ENCODE peak calls at places on chromosomes 3 and 15, in nine cellular contexts. One of them, this sample, is unnamed.

GRCh38 chr3:127792664-127793292 is 29.5 kb downstream of the MGLL start:
- DNase-seq in NCI-H226: peak; percentile 86
- DNase-seq in midbrain: no peak
- DNase-seq in Right ventricle myocardium superior: peak; percentile 75
- DNase-seq in T-helper 1 cell: no peak
- DNase-seq in mesothelial cell of epicardium: no peak
- DNase-seq in AG10803: peak; percentile 97
- DNase-seq in naive B cell: no peak
- DNase-seq in T-helper 9 cell: no peak
- DNase-seq in this sample: no peak

GRCh38 chr15:77409259-77410156 is 10.4 kb downstream of the PEAK1 start:
- DNase-seq in NCI-H226: no peak
- DNase-seq in midbrain: peak; percentile 2
- DNase-seq in Right ventricle myocardium superior: no peak
- DNase-seq in T-helper 1 cell: no peak
- DNase-seq in mesothelial cell of epicardium: no peak
- DNase-seq in AG10803: no peak
- DNase-seq in naive B cell: peak; percentile 54
- DNase-seq in T-helper 9 cell: no peak
- DNase-seq in this sample: no peak

GRCh38 chr15:62482715-62483429 is 317.8 kb upstream of the C2CD4B start:
- DNase-seq in NCI-H226: peak; percentile 42
- DNase-seq in midbrain: no peak
- DNase-seq in Right ventricle myocardium superior: no peak
- DNase-seq in T-helper 1 cell: no peak
- DNase-seq in mesothelial cell of epicardium: no peak
- DNase-seq in AG10803: peak; percentile 69
- DNase-seq in naive B cell: no peak
- DNase-seq in T-helper 9 cell: no peak
- DNase-seq in this sample: no peak

GRCh38 chr15:67089218-67090193 is 24.1 kb downstream of the SMAD3 start:
- DNase-seq in NCI-H226: peak; percentile 94
- DNase-seq in midbrain: no peak
- DNase-seq in Right ventricle myocardium superior: no peak
- DNase-seq in T-helper 1 cell: no peak
- DNase-seq in mesothelial cell of epicardium: no peak
- DNase-seq in AG10803: no peak
- DNase-seq in naive B cell: no peak
- DNase-seq in T-helper 9 cell: no peak
- DNase-seq in this sample: no peak

GRCh38 chr3:31552103-31552502 is 19.4 kb downstream of the STT3B start:
- DNase-seq in NCI-H226: no peak
- DNase-seq in midbrain: no peak
- DNase-seq in Right ventricle myocardium superior: no peak
- DNase-seq in T-helper 1 cell: no peak
- DNase-seq in mesothelial cell of epicardium: no peak
- DNase-seq in AG10803: no peak
- DNase-seq in naive B cell: no peak
- DNase-seq in T-helper 9 cell: no peak
- DNase-seq in this sample: no peak

GRCh38 chr3:87548271-87548670 is 271.9 kb upstream of the POU1F1 start:
- DNase-seq in NCI-H226: no peak
- DNase-seq in midbrain: no peak
- DNase-seq in Right ventricle myocardium superior: no peak
- DNase-seq in T-helper 1 cell: no peak
- DNase-seq in mesothelial cell of epicardium: no peak
- DNase-seq in AG10803: no peak
- DNase-seq in naive B cell: no peak
- DNase-seq in T-helper 9 cell: no peak
- DNase-seq in this sample: no peak

GRCh38 chr3:27675287-27675686 is 46.8 kb downstream of the EOMES start:
- DNase-seq in NCI-H226: peak; percentile 45
- DNase-seq in midbrain: no peak
- DNase-seq in Right ventricle myocardium superior: no peak
- DNase-seq in T-helper 1 cell: no peak
- DNase-seq in mesothelial cell of epicardium: no peak
- DNase-seq in AG10803: peak; percentile 67
- DNase-seq in naive B cell: no peak
- DNase-seq in T-helper 9 cell: no peak
- DNase-seq in this sample: no peak

GRCh38 chr3:11385908-11386307 is 113.7 kb downstream of the ATG7 start:
- DNase-seq in NCI-H226: peak; percentile 95
- DNase-seq in midbrain: no peak
- DNase-seq in Right ventricle myocardium superior: no peak
- DNase-seq in T-helper 1 cell: no peak
- DNase-seq in mesothelial cell of epicardium: no peak
- DNase-seq in AG10803: peak; percentile 27
- DNase-seq in naive B cell: no peak
- DNase-seq in T-helper 9 cell: no peak
- DNase-seq in this sample: no peak

GRCh38 chr3:112604536-112604935 is 36.4 kb downstream of the CCDC80 start:
- DNase-seq in NCI-H226: peak; percentile 86
- DNase-seq in midbrain: no peak
- DNase-seq in Right ventricle myocardium superior: no peak
- DNase-seq in T-helper 1 cell: no peak
- DNase-seq in mesothelial cell of epicardium: no peak
- DNase-seq in AG10803: peak; percentile 90
- DNase-seq in naive B cell: no peak
- DNase-seq in T-helper 9 cell: no peak
- DNase-seq in this sample: no peak

GRCh38 chr15:68815598-68815997 is 5.1 kb downstream of the ANP32A start:
- DNase-seq in NCI-H226: peak; percentile 28
- DNase-seq in midbrain: no peak
- DNase-seq in Right ventricle myocardium superior: no peak
- DNase-seq in T-helper 1 cell: no peak
- DNase-seq in mesothelial cell of epicardium: no peak
- DNase-seq in AG10803: peak; percentile 44
- DNase-seq in naive B cell: no peak
- DNase-seq in T-helper 9 cell: no peak
- DNase-seq in this sample: no peak

GRCh38 chr3:125460233-125460632 is 59.8 kb downstream of the SNX4 start:
- DNase-seq in NCI-H226: no peak
- DNase-seq in midbrain: no peak
- DNase-seq in Right ventricle myocardium superior: no peak
- DNase-seq in T-helper 1 cell: no peak
- DNase-seq in mesothelial cell of epicardium: no peak
- DNase-seq in AG10803: no peak
- DNase-seq in naive B cell: no peak
- DNase-seq in T-helper 9 cell: no peak
- DNase-seq in this sample: no peak

GRCh38 chr3:53816430-53816829 is 29.8 kb downstream of the CHDH start:
- DNase-seq in NCI-H226: no peak
- DNase-seq in midbrain: peak; percentile 65
- DNase-seq in Right ventricle myocardium superior: no peak
- DNase-seq in T-helper 1 cell: no peak
- DNase-seq in mesothelial cell of epicardium: no peak
- DNase-seq in AG10803: no peak
- DNase-seq in naive B cell: no peak
- DNase-seq in T-helper 9 cell: no peak
- DNase-seq in this sample: no peak

GRCh38 chr15:29044506-29044905 is 158.7 kb downstream of the APBA2 start:
- DNase-seq in NCI-H226: no peak
- DNase-seq in midbrain: no peak
- DNase-seq in Right ventricle myocardium superior: no peak
- DNase-seq in T-helper 1 cell: no peak
- DNase-seq in mesothelial cell of epicardium: no peak
- DNase-seq in AG10803: no peak
- DNase-seq in naive B cell: no peak
- DNase-seq in T-helper 9 cell: no peak
- DNase-seq in this sample: no peak

GRCh38 chr3:42351221-42351620 is 59.2 kb downstream of the LYZL4 start:
- DNase-seq in NCI-H226: no peak
- DNase-seq in midbrain: no peak
- DNase-seq in Right ventricle myocardium superior: no peak
- DNase-seq in T-helper 1 cell: no peak
- DNase-seq in mesothelial cell of epicardium: no peak
- DNase-seq in AG10803: peak; percentile 67
- DNase-seq in naive B cell: no peak
- DNase-seq in T-helper 9 cell: no peak
- DNase-seq in this sample: no peak

GRCh38 chr3:101311676-101312075 is 8.7 kb downstream of the IMPG2 start:
- DNase-seq in NCI-H226: no peak
- DNase-seq in midbrain: no peak
- DNase-seq in Right ventricle myocardium superior: no peak
- DNase-seq in T-helper 1 cell: no peak
- DNase-seq in mesothelial cell of epicardium: no peak
- DNase-seq in AG10803: no peak
- DNase-seq in naive B cell: no peak
- DNase-seq in T-helper 9 cell: no peak
- DNase-seq in this sample: no peak

GRCh38 chr15:56719021-56719612 is 14.2 kb downstream of the ZNF280D start:
- DNase-seq in NCI-H226: no peak
- DNase-seq in midbrain: no peak
- DNase-seq in Right ventricle myocardium superior: no peak
- DNase-seq in T-helper 1 cell: no peak
- DNase-seq in mesothelial cell of epicardium: no peak
- DNase-seq in AG10803: no peak
- DNase-seq in naive B cell: peak; percentile 6
- DNase-seq in T-helper 9 cell: no peak
- DNase-seq in this sample: no peak

GRCh38 chr3:172591171-172591605 is 68.0 kb upstream of the TNFSF10 start:
- DNase-seq in NCI-H226: no peak
- DNase-seq in midbrain: no peak
- DNase-seq in Right ventricle myocardium superior: no peak
- DNase-seq in T-helper 1 cell: no peak
- DNase-seq in mesothelial cell of epicardium: no peak
- DNase-seq in AG10803: no peak
- DNase-seq in naive B cell: no peak
- DNase-seq in T-helper 9 cell: no peak
- DNase-seq in this sample: no peak

GRCh38 chr3:131903988-131904415 is 130.8 kb downstream of the CPNE4 start:
- DNase-seq in NCI-H226: peak; percentile 79
- DNase-seq in midbrain: no peak
- DNase-seq in Right ventricle myocardium superior: no peak
- DNase-seq in T-helper 1 cell: no peak
- DNase-seq in mesothelial cell of epicardium: no peak
- DNase-seq in AG10803: peak; percentile 99
- DNase-seq in naive B cell: no peak
- DNase-seq in T-helper 9 cell: no peak
- DNase-seq in this sample: no peak

GRCh38 chr15:32649336-32649735 is 7.8 kb downstream of the SCG5 start:
- DNase-seq in NCI-H226: no peak
- DNase-seq in midbrain: no peak
- DNase-seq in Right ventricle myocardium superior: no peak
- DNase-seq in T-helper 1 cell: no peak
- DNase-seq in mesothelial cell of epicardium: no peak
- DNase-seq in AG10803: peak; percentile 40
- DNase-seq in naive B cell: no peak
- DNase-seq in T-helper 9 cell: no peak
- DNase-seq in this sample: no peak

GRCh38 chr15:31390777-31391486 is 64.3 kb downstream of the KLF13 start:
- DNase-seq in NCI-H226: no peak
- DNase-seq in midbrain: no peak
- DNase-seq in Right ventricle myocardium superior: no peak
- DNase-seq in T-helper 1 cell: no peak
- DNase-seq in mesothelial cell of epicardium: no peak
- DNase-seq in AG10803: no peak
- DNase-seq in naive B cell: no peak
- DNase-seq in T-helper 9 cell: no peak
- DNase-seq in this sample: no peak

GRCh38 chr3:21188459-21188858 is 562.6 kb downstream of the ZNF385D start:
- DNase-seq in NCI-H226: no peak
- DNase-seq in midbrain: no peak
- DNase-seq in Right ventricle myocardium superior: no peak
- DNase-seq in T-helper 1 cell: no peak
- DNase-seq in mesothelial cell of epicardium: no peak
- DNase-seq in AG10803: no peak
- DNase-seq in naive B cell: no peak
- DNase-seq in T-helper 9 cell: no peak
- DNase-seq in this sample: no peak

GRCh38 chr3:111871809-111872623 is 13.0 kb downstream of the PHLDB2 start:
- DNase-seq in NCI-H226: no peak
- DNase-seq in midbrain: no peak
- DNase-seq in Right ventricle myocardium superior: no peak
- DNase-seq in T-helper 1 cell: no peak
- DNase-seq in mesothelial cell of epicardium: no peak
- DNase-seq in AG10803: no peak
- DNase-seq in naive B cell: no peak
- DNase-seq in T-helper 9 cell: no peak
- DNase-seq in this sample: no peak

GRCh38 chr3:458124-458523 is 261.6 kb downstream of the CHL1 start:
- DNase-seq in NCI-H226: no peak
- DNase-seq in midbrain: no peak
- DNase-seq in Right ventricle myocardium superior: no peak
- DNase-seq in T-helper 1 cell: no peak
- DNase-seq in mesothelial cell of epicardium: no peak
- DNase-seq in AG10803: no peak
- DNase-seq in naive B cell: no peak
- DNase-seq in T-helper 9 cell: no peak
- DNase-seq in this sample: no peak

GRCh38 chr3:9224490-9224889 is 25.0 kb downstream of the SRGAP3 start:
- DNase-seq in NCI-H226: peak; percentile 23
- DNase-seq in midbrain: no peak
- DNase-seq in Right ventricle myocardium superior: no peak
- DNase-seq in T-helper 1 cell: no peak
- DNase-seq in mesothelial cell of epicardium: no peak
- DNase-seq in AG10803: no peak
- DNase-seq in naive B cell: no peak
- DNase-seq in T-helper 9 cell: no peak
- DNase-seq in this sample: no peak

GRCh38 chr3:15638193-15638890 is 36.8 kb downstream of the BTD start:
- DNase-seq in NCI-H226: no peak
- DNase-seq in midbrain: no peak
- DNase-seq in Right ventricle myocardium superior: no peak
- DNase-seq in T-helper 1 cell: no peak
- DNase-seq in mesothelial cell of epicardium: no peak
- DNase-seq in AG10803: peak; percentile 48
- DNase-seq in naive B cell: no peak
- DNase-seq in T-helper 9 cell: no peak
- DNase-seq in this sample: no peak

GRCh38 chr3:66803206-66803605 is 194.9 kb upstream of the KBTBD8 start:
- DNase-seq in NCI-H226: no peak
- DNase-seq in midbrain: peak; percentile 19
- DNase-seq in Right ventricle myocardium superior: no peak
- DNase-seq in T-helper 1 cell: no peak
- DNase-seq in mesothelial cell of epicardium: no peak
- DNase-seq in AG10803: no peak
- DNase-seq in naive B cell: no peak
- DNase-seq in T-helper 9 cell: no peak
- DNase-seq in this sample: no peak

GRCh38 chr3:88912294-88913014 is 195.0 kb upstream of the EPHA3 start:
- DNase-seq in NCI-H226: no peak
- DNase-seq in midbrain: peak; percentile 47
- DNase-seq in Right ventricle myocardium superior: no peak
- DNase-seq in T-helper 1 cell: no peak
- DNase-seq in mesothelial cell of epicardium: no peak
- DNase-seq in AG10803: no peak
- DNase-seq in naive B cell: no peak
- DNase-seq in T-helper 9 cell: no peak
- DNase-seq in this sample: no peak

GRCh38 chr3:48684480-48685143 is 1.1 kb downstream of the NCKIPSD start:
- DNase-seq in NCI-H226: no peak
- DNase-seq in midbrain: no peak
- DNase-seq in Right ventricle myocardium superior: peak; percentile 76
- DNase-seq in T-helper 1 cell: no peak
- DNase-seq in mesothelial cell of epicardium: no peak
- DNase-seq in AG10803: no peak
- DNase-seq in naive B cell: no peak
- DNase-seq in T-helper 9 cell: no peak
- DNase-seq in this sample: no peak

GRCh38 chr3:97825101-97825500 is 3.3 kb downstream of the CRYBG3 start:
- DNase-seq in NCI-H226: peak; percentile 47
- DNase-seq in midbrain: no peak
- DNase-seq in Right ventricle myocardium superior: no peak
- DNase-seq in T-helper 1 cell: no peak
- DNase-seq in mesothelial cell of epicardium: no peak
- DNase-seq in AG10803: no peak
- DNase-seq in naive B cell: no peak
- DNase-seq in T-helper 9 cell: no peak
- DNase-seq in this sample: no peak

GRCh38 chr3:107892960-107893359 is 197.9 kb downstream of the CD47 start:
- DNase-seq in NCI-H226: no peak
- DNase-seq in midbrain: no peak
- DNase-seq in Right ventricle myocardium superior: no peak
- DNase-seq in T-helper 1 cell: no peak
- DNase-seq in mesothelial cell of epicardium: no peak
- DNase-seq in AG10803: peak; percentile 35
- DNase-seq in naive B cell: no peak
- DNase-seq in T-helper 9 cell: no peak
- DNase-seq in this sample: no peak

GRCh38 chr3:156412600-156412999 is 142.3 kb downstream of the SSR3 start:
- DNase-seq in NCI-H226: no peak
- DNase-seq in midbrain: no peak
- DNase-seq in Right ventricle myocardium superior: no peak
- DNase-seq in T-helper 1 cell: no peak
- DNase-seq in mesothelial cell of epicardium: no peak
- DNase-seq in AG10803: no peak
- DNase-seq in naive B cell: no peak
- DNase-seq in T-helper 9 cell: no peak
- DNase-seq in this sample: no peak